ENCODE peak calls at places on chromosome 12, in five cellular contexts. T is tibial artery, M is kidney epithelial cell, K is aorta, N is psoas muscle. F is an unnamed sample.

GRCh38 chr12:89679631-89680030 is 29.0 kb downstream of the ATP2B1 start:
- DNase-seq in N (no peak), K (no peak), T (no peak), M (no peak), F (no peak)

GRCh38 chr12:51480978-51481377 is 56.3 kb downstream of the SLC4A8 start:
- DNase-seq in M (no peak), K (no peak), N (no peak), T (no peak), F (no peak)

GRCh38 chr12:104219908-104220404 is 4.4 kb downstream of the TXNRD1 start:
- DNase-seq in T (no peak), M (peak; percentile 89), K (no peak), N (no peak), F (no peak)

GRCh38 chr12:66352197-66352596 is 49.9 kb downstream of the HELB start:
- DNase-seq in T (no peak), K (no peak), M (no peak), N (no peak), F (peak; percentile 17)

GRCh38 chr12:88566430-88566829 is 13.8 kb downstream of the KITLG start:
- DNase-seq in N (no peak), M (no peak), K (no peak), T (no peak), F (no peak)

GRCh38 chr12:101795013-101795412 is 35.7 kb downstream of the GNPTAB start:
- DNase-seq in T (no peak), M (no peak), N (no peak), K (no peak), F (no peak)

GRCh38 chr12:3751151-3752095 is 1.5 kb downstream of the CRACR2A start:
- DNase-seq in K (no peak), N (no peak), T (no peak), M (no peak), F (no peak)

GRCh38 chr12:55850893-55851292 is 8.2 kb upstream of the MMP19 start:
- DNase-seq in M (no peak), N (no peak), K (no peak), T (peak; percentile 5), F (no peak)

GRCh38 chr12:70919597-70920035 is 922 bp downstream of the PTPRR start:
- DNase-seq in M (no peak), T (no peak), K (no peak), N (no peak), F (no peak)

GRCh38 chr12:121637231-121637914 is 11.0 kb downstream of the ORAI1 start:
- DNase-seq in M (no peak), T (no peak), N (peak; percentile 66), K (peak; percentile 70), F (peak; percentile 27)

GRCh38 chr12:21642707-21643389 is 14.8 kb downstream of the LDHB start:
- DNase-seq in T (no peak), M (no peak), K (no peak), N (no peak), F (peak; percentile 29)

GRCh38 chr12:56374726-56375597 is 12.3 kb upstream of the APOF start:
- DNase-seq in N (no peak), K (no peak), M (peak; percentile 37), T (no peak), F (no peak)

GRCh38 chr12:128940974-128941373 is 87.7 kb downstream of the GLT1D1 start:
- DNase-seq in M (no peak), K (no peak), N (no peak), T (no peak), F (no peak)

GRCh38 chr12:92058664-92059063 is 87.0 kb downstream of the BTG1 start:
- DNase-seq in N (no peak), T (no peak), M (no peak), K (no peak), F (no peak)

GRCh38 chr12:113852695-113853490 is 113.2 kb downstream of the RBM19 start:
- DNase-seq in M (no peak), N (no peak), T (no peak), K (no peak), F (no peak)

GRCh38 chr12:89800435-89800834 is 91.8 kb upstream of the ATP2B1 start:
- DNase-seq in K (no peak), N (no peak), T (no peak), M (no peak), F (no peak)

GRCh38 chr12:27927347-27927746 is 45.2 kb downstream of the PTHLH start:
- DNase-seq in N (no peak), K (no peak), M (no peak), T (no peak), F (peak; percentile 12)

GRCh38 chr12:27919671-27920235 is 52.8 kb downstream of the PTHLH start:
- DNase-seq in N (no peak), M (no peak), T (no peak), K (no peak), F (no peak)

GRCh38 chr12:27924350-27925140 is 48.0 kb downstream of the PTHLH start:
- DNase-seq in M (no peak), K (no peak), N (no peak), T (no peak), F (no peak)

GRCh38 chr12:27922591-27923139 is 49.9 kb downstream of the PTHLH start:
- DNase-seq in N (no peak), M (no peak), K (peak; percentile 64), T (peak; percentile 73), F (no peak)
- H3K4me3 ChIP-seq in N (no peak overlapping the region), M (no peak overlapping the region), K (no peak overlapping the region), T (no peak overlapping the region), F (no peak overlapping the region)

GRCh38 chr12:79983969-79984629 is 49.2 kb upstream of the PPP1R12A start:
- DNase-seq in K (no peak), N (no peak), T (no peak), M (no peak), F (no peak)

GRCh38 chr12:79988368-79988767 is 53.5 kb upstream of the PPP1R12A start:
- DNase-seq in M (no peak), N (no peak), T (no peak), K (no peak), F (no peak)

GRCh38 chr12:79978692-79979091 is 43.8 kb upstream of the PPP1R12A start:
- DNase-seq in M (no peak), N (no peak), K (no peak), T (no peak), F (no peak)

GRCh38 chr12:79983492-79983891 is 48.6 kb upstream of the PPP1R12A start:
- DNase-seq in T (no peak), M (peak; percentile 38), K (no peak), N (no peak), F (no peak)

GRCh38 chr12:79982371-79983062 is 47.6 kb upstream of the PPP1R12A start:
- DNase-seq in T (no peak), N (no peak), M (no peak), K (no peak), F (no peak)
- H3K4me3 ChIP-seq in T (no peak overlapping the region), N (no peak overlapping the region), M (no peak overlapping the region), K (no peak overlapping the region), F (no peak overlapping the region)

GRCh38 chr12:64990991-64991570 is 130.0 kb downstream of the WIF1 start:
- DNase-seq in T (no peak), K (no peak), N (no peak), M (peak; percentile 21), F (no peak)
- H3K4me3 ChIP-seq in T (no peak overlapping the region), K (no peak overlapping the region), N (no peak overlapping the region), M (no peak overlapping the region), F (no peak overlapping the region)

GRCh38 chr12:7629465-7629864 is 36.2 kb downstream of the APOBEC1 start:
- DNase-seq in K (no peak), M (no peak), N (no peak), T (no peak), F (no peak)

DNA sequence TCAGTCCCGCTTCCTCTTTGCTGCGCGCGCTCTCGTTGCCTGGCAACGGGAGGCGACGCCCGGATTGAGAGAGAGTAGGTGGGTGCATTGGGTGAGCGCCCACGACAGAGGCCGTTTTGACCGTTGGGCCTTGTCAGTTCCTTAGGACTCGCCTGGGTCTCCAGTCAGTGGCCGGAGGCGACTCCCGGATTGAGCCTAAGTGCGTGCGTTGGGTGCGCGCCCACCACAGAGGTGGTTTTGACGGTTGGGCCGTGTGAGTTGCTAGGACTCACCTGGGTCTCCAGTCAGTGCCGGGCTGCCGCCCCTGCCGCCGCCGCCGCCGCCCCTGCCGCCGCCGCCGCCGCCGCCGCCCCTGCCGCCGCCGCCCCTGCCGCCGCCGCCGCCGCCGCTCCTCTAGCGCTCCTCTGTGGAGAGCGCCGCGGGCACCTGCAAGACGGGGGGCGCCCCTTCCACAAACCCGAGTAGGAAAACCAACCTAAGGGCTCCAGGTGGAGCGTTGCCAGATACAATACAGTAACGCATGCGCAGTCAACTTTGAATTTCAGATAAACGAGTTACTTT is 37.2 kb downstream of the APOBEC1 start:
- DNase-seq in T (no peak), M (no peak), K (peak; percentile 50), N (peak; percentile 45), F (no peak)
- H3K4me3 ChIP-seq in T (no peak overlapping the region), M (no peak overlapping the region), K (no peak overlapping the region), N (no peak overlapping the region), F (no peak overlapping the region)

GRCh38 chr12:54036620-54037359 is 3.9 kb downstream of the HOXC5 start:
- DNase-seq in N (peak; percentile 72), M (no peak), T (peak; percentile 83), K (no peak), F (no peak)

GRCh38 chr12:54038260-54038759 is 5.5 kb downstream of the HOXC5 start:
- DNase-seq in T (no peak), N (no peak), K (no peak), M (no peak), F (no peak)

GRCh38 chr12:54035561-54036377 is 2.9 kb downstream of the HOXC5 start:
- DNase-seq in N (no peak), K (no peak), M (no peak), T (no peak), F (no peak)

GRCh38 chr12:54038760-54039414 is 6.0 kb downstream of the HOXC5 start:
- DNase-seq in K (no peak), M (no peak), N (peak; percentile 88), T (no peak), F (no peak)

DNA sequence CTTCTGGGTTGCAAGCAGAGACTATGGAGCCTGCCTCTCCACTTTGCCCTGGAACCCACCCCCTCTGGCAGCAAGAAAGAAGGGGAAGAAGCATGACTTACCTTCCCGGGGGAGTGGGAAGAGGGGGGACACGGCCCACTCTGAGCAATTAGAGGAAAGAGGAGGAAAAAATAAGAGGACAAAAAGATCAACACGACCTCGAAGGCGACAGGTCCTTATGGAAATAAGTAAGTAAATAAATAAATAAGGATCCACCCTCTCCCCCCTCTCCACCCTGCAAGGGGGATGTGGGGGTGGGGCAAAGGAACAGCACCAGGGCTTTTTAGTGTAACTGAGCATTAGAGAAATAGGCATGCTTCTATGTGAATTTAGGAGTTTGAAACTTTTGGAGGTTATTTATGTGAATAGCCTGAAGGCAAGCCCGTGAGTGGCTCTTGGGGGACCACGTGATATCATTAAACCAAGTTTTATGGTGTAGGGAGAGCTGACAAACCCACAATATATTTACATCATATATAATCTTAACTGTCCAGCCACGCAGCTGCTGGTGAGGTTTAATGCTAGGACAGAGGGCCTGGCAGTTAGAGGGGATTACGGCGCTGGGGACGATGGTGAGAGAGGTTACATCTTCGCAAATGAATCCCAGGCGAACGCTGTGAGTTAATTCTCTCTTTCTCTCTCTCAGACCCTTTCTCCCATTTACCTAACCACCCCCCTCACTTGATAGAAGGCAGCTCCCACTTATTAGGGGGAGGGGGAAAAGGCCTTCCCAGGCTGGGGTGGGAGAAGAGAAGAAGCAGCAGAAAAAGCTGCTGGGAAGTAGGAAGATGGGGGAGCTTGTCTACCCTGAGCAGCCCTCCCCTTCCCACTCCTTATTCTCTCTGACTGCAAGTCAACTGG is 4.8 kb downstream of the HOXC5 start:
- DNase-seq in M (no peak), K (no peak), N (no peak), T (no peak), F (no peak)
- H3K4me3 ChIP-seq in M (no peak overlapping the region), K (no peak overlapping the region), N (no peak overlapping the region), T (no peak overlapping the region), F (no peak overlapping the region)